ENCODE peak calls at places on chromosome 7, in six cellular contexts. One of them, this sample, is unnamed.

GRCh38 chr7:100865372-100865911 is 1.7 kb upstream of the TRIP6 start:
- DNase-seq in gastrocnemius medialis: no peak
- DNase-seq in adrenal gland: no peak
- DNase-seq in sigmoid colon: no peak
- DNase-seq in esophagus squamous epithelium: no peak
- DNase-seq in body of pancreas: no peak
- DNase-seq in this sample: peak

GRCh38 chr7:22834028-22834427 is 11.4 kb upstream of the TOMM7 start:
- DNase-seq in gastrocnemius medialis: no peak
- DNase-seq in adrenal gland: no peak
- DNase-seq in sigmoid colon: no peak
- DNase-seq in esophagus squamous epithelium: no peak
- DNase-seq in body of pancreas: no peak
- DNase-seq in this sample: no peak

GRCh38 chr7:151087247-151088018 is 1.2 kb downstream of the AGAP3 start:
- DNase-seq in gastrocnemius medialis: no peak
- DNase-seq in adrenal gland: peak
- DNase-seq in sigmoid colon: peak
- DNase-seq in esophagus squamous epithelium: no peak
- DNase-seq in body of pancreas: peak
- DNase-seq in this sample: no peak

GRCh38 chr7:81361769-81362168 is 408.1 kb downstream of the HGF start:
- DNase-seq in gastrocnemius medialis: no peak
- DNase-seq in adrenal gland: no peak
- DNase-seq in sigmoid colon: no peak
- DNase-seq in esophagus squamous epithelium: no peak
- DNase-seq in body of pancreas: no peak
- DNase-seq in this sample: no peak

GRCh38 chr7:44595934-44596635 is 10.3 kb upstream of the OGDH start:
- DNase-seq in gastrocnemius medialis: peak
- DNase-seq in adrenal gland: no peak
- DNase-seq in sigmoid colon: no peak
- DNase-seq in esophagus squamous epithelium: no peak
- DNase-seq in body of pancreas: no peak
- DNase-seq in this sample: no peak

GRCh38 chr7:44064791-44065430 is 456 bp downstream of the PGAM2 start:
- DNase-seq in gastrocnemius medialis: peak
- DNase-seq in adrenal gland: peak
- DNase-seq in sigmoid colon: peak
- DNase-seq in esophagus squamous epithelium: no peak
- DNase-seq in body of pancreas: peak
- DNase-seq in this sample: peak

GRCh38 chr7:92448185-92448747 is 984 bp downstream of the GATAD1 start:
- DNase-seq in gastrocnemius medialis: peak
- DNase-seq in adrenal gland: peak
- DNase-seq in sigmoid colon: peak
- DNase-seq in esophagus squamous epithelium: no peak
- DNase-seq in body of pancreas: peak
- DNase-seq in this sample: peak

GRCh38 chr7:21281193-21281592 is 146.7 kb upstream of the SP4 start:
- DNase-seq in gastrocnemius medialis: no peak
- DNase-seq in adrenal gland: no peak
- DNase-seq in sigmoid colon: no peak
- DNase-seq in esophagus squamous epithelium: no peak
- DNase-seq in body of pancreas: no peak
- DNase-seq in this sample: no peak

GRCh38 chr7:38561166-38561565 is 70.0 kb downstream of the AMPH start:
- DNase-seq in gastrocnemius medialis: no peak
- DNase-seq in adrenal gland: no peak
- DNase-seq in sigmoid colon: no peak
- DNase-seq in esophagus squamous epithelium: no peak
- DNase-seq in body of pancreas: no peak
- DNase-seq in this sample: no peak

GRCh38 chr7:91512958-91513357 is 248.7 kb downstream of the FZD1 start:
- DNase-seq in gastrocnemius medialis: no peak
- DNase-seq in adrenal gland: no peak
- DNase-seq in sigmoid colon: no peak
- DNase-seq in esophagus squamous epithelium: no peak
- DNase-seq in body of pancreas: no peak
- DNase-seq in this sample: no peak

GRCh38 chr7:18504965-18505364 is 9.4 kb downstream of the HDAC9 start:
- DNase-seq in gastrocnemius medialis: no peak
- DNase-seq in adrenal gland: no peak
- DNase-seq in sigmoid colon: no peak
- DNase-seq in esophagus squamous epithelium: no peak
- DNase-seq in body of pancreas: no peak
- DNase-seq in this sample: no peak

GRCh38 chr7:141649865-141650499 is 52.0 kb downstream of the DENND11 start:
- DNase-seq in gastrocnemius medialis: peak
- DNase-seq in adrenal gland: peak
- DNase-seq in sigmoid colon: peak
- DNase-seq in esophagus squamous epithelium: no peak
- DNase-seq in body of pancreas: peak
- DNase-seq in this sample: peak

GRCh38 chr7:66043681-66044497 is 31.7 kb upstream of the ASL start:
- DNase-seq in gastrocnemius medialis: peak
- DNase-seq in adrenal gland: peak
- DNase-seq in sigmoid colon: peak
- DNase-seq in esophagus squamous epithelium: no peak
- DNase-seq in body of pancreas: peak
- DNase-seq in this sample: peak

GRCh38 chr7:41255716-41256115 is 447.2 kb downstream of the INHBA start:
- DNase-seq in gastrocnemius medialis: no peak
- DNase-seq in adrenal gland: no peak
- DNase-seq in sigmoid colon: no peak
- DNase-seq in esophagus squamous epithelium: no peak
- DNase-seq in body of pancreas: no peak
- DNase-seq in this sample: no peak

GRCh38 chr7:78769551-78770101 is 683.8 kb downstream of the MAGI2 start:
- DNase-seq in gastrocnemius medialis: no peak
- DNase-seq in adrenal gland: no peak
- DNase-seq in sigmoid colon: no peak
- DNase-seq in esophagus squamous epithelium: no peak
- DNase-seq in body of pancreas: no peak
- DNase-seq in this sample: no peak

GRCh38 chr7:2843711-2844152 is 376 bp downstream of the GNA12 start:
- DNase-seq in gastrocnemius medialis: no peak
- DNase-seq in adrenal gland: peak
- DNase-seq in sigmoid colon: peak
- DNase-seq in esophagus squamous epithelium: no peak
- DNase-seq in body of pancreas: peak
- DNase-seq in this sample: no peak

GRCh38 chr7:2710256-2710655 is 22.3 kb downstream of the AMZ1 start:
- DNase-seq in gastrocnemius medialis: no peak
- DNase-seq in adrenal gland: no peak
- DNase-seq in sigmoid colon: no peak
- DNase-seq in esophagus squamous epithelium: no peak
- DNase-seq in body of pancreas: no peak
- DNase-seq in this sample: no peak

GRCh38 chr7:23298141-23298851 is 843 bp upstream of the MALSU1 start:
- DNase-seq in gastrocnemius medialis: no peak
- DNase-seq in adrenal gland: peak
- DNase-seq in sigmoid colon: no peak
- DNase-seq in esophagus squamous epithelium: no peak
- DNase-seq in body of pancreas: peak
- DNase-seq in this sample: no peak

GRCh38 chr7:131959106-131959812 is 402.8 kb upstream of the PODXL start:
- DNase-seq in gastrocnemius medialis: peak
- DNase-seq in adrenal gland: no peak
- DNase-seq in sigmoid colon: no peak
- DNase-seq in esophagus squamous epithelium: no peak
- DNase-seq in body of pancreas: no peak
- DNase-seq in this sample: peak

GRCh38 chr7:57404967-57405421 is 45.0 kb upstream of the ZNF716 start:
- DNase-seq in gastrocnemius medialis: no peak
- DNase-seq in adrenal gland: no peak
- DNase-seq in sigmoid colon: no peak
- DNase-seq in esophagus squamous epithelium: no peak
- DNase-seq in body of pancreas: no peak
- DNase-seq in this sample: no peak

DNA sequence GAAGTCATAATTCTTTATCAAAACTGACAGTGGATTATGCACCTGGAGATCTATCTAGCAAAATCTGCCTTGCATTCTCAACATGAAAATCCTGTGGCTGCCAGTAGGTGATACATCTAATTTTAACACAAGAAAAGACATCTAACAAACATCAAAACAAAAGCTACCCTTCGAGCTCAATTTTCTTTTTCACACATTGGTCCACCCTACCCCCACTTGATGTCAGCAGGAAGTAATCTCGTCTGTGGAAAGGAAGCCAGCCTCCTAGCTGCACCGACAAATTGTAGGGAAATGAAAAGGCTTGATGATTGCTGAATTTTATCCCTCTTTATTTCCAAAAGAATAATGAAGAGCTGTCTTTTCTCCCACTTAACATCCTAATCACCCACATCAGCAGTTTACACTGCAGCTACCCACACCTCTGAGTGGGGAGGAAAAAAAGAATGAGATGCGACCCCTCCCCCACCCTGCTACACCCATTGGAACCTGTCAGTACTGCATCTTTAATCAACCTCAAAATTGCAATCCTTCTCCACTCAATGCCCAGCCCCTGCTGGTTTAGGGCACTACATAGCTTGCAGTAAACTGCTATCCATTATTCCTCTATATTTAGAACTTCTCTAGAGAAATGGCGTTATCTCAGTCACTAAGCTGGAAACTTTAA is 10.6 kb upstream of the CPVL start:
- DNase-seq in gastrocnemius medialis: no peak
- DNase-seq in adrenal gland: no peak
- DNase-seq in sigmoid colon: no peak
- DNase-seq in esophagus squamous epithelium: no peak
- DNase-seq in body of pancreas: no peak
- DNase-seq in this sample: no peak
- TF ChIP-seq CTCF in gastrocnemius medialis: no peak
- TF ChIP-seq CTCF in adrenal gland: no peak
- TF ChIP-seq CTCF in sigmoid colon: no peak
- TF ChIP-seq CTCF in esophagus squamous epithelium: no peak
- TF ChIP-seq CTCF in body of pancreas: no peak
- TF ChIP-seq CTCF in this sample: no peak

DNA sequence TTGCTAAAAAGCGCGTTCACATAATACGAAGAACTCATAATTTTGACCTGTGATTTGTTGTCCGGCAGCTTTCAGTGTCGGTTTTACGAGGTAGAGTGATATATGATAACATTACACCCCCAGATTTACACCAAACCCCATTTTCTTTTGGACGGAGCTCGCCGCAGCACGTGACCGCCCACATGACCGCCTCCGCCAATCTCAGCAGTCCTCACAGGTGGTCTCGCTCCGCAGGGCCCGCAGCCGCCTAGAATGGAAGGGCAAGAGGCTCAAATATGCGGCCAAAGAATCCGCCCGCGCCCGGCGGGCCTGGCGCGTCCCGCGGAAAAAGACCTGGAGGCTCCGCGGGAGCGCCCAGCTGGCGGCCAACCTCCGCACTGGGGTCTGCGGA is at the start of gene HOXA7:
- DNase-seq in gastrocnemius medialis: peak
- DNase-seq in adrenal gland: peak
- DNase-seq in sigmoid colon: peak
- DNase-seq in esophagus squamous epithelium: no peak
- DNase-seq in body of pancreas: no peak
- DNase-seq in this sample: peak
- H3K4me3 ChIP-seq in gastrocnemius medialis: peak
- H3K4me3 ChIP-seq in adrenal gland: peak
- H3K4me3 ChIP-seq in sigmoid colon: peak
- H3K4me3 ChIP-seq in esophagus squamous epithelium: peak
- H3K4me3 ChIP-seq in body of pancreas: no peak
- H3K4me3 ChIP-seq in this sample: peak

DNA sequence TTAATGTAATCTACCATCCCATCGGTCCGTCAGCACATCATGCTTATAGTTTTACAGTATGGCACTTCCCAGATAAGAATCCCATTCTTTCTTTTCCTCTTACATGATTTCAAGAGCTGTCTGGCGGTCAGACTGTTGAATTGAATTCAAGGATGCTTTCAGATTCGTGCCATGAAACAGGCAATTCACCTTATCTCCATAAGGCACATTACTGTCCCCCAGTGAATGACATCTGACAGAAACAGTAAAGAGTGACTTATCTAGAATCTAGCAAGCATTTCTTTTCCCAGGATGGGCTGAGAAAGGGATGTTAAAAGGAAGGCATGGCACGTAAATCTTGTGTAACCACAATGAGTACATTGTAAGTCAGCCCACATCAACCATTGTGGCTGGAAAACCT is 61.1 kb upstream of the SEM1 start:
- DNase-seq in gastrocnemius medialis: no peak
- DNase-seq in adrenal gland: no peak
- DNase-seq in sigmoid colon: no peak
- DNase-seq in esophagus squamous epithelium: no peak
- DNase-seq in body of pancreas: no peak
- DNase-seq in this sample: no peak
- TF ChIP-seq POLR2A in gastrocnemius medialis: no peak
- TF ChIP-seq POLR2A in adrenal gland: no peak
- TF ChIP-seq POLR2A in sigmoid colon: no peak
- TF ChIP-seq POLR2A in esophagus squamous epithelium: no peak
- TF ChIP-seq POLR2A in body of pancreas: no peak
- TF ChIP-seq POLR2A in this sample: no peak

GRCh38 chr7:137751361-137752009 is 95.3 kb downstream of the DGKI start:
- DNase-seq in gastrocnemius medialis: no peak
- DNase-seq in adrenal gland: no peak
- DNase-seq in sigmoid colon: no peak
- DNase-seq in esophagus squamous epithelium: no peak
- DNase-seq in body of pancreas: no peak
- DNase-seq in this sample: no peak

GRCh38 chr7:137743021-137743420 is 103.8 kb downstream of the DGKI start:
- DNase-seq in gastrocnemius medialis: no peak
- DNase-seq in adrenal gland: no peak
- DNase-seq in sigmoid colon: no peak
- DNase-seq in esophagus squamous epithelium: no peak
- DNase-seq in body of pancreas: no peak
- DNase-seq in this sample: no peak

GRCh38 chr7:137742051-137742450 is 104.7 kb downstream of the DGKI start:
- DNase-seq in gastrocnemius medialis: no peak
- DNase-seq in adrenal gland: no peak
- DNase-seq in sigmoid colon: no peak
- DNase-seq in esophagus squamous epithelium: no peak
- DNase-seq in body of pancreas: no peak
- DNase-seq in this sample: no peak

GRCh38 chr7:137753067-137753466 is 93.7 kb downstream of the DGKI start:
- DNase-seq in gastrocnemius medialis: no peak
- DNase-seq in adrenal gland: no peak
- DNase-seq in sigmoid colon: no peak
- DNase-seq in esophagus squamous epithelium: no peak
- DNase-seq in body of pancreas: no peak
- DNase-seq in this sample: no peak

DNA sequence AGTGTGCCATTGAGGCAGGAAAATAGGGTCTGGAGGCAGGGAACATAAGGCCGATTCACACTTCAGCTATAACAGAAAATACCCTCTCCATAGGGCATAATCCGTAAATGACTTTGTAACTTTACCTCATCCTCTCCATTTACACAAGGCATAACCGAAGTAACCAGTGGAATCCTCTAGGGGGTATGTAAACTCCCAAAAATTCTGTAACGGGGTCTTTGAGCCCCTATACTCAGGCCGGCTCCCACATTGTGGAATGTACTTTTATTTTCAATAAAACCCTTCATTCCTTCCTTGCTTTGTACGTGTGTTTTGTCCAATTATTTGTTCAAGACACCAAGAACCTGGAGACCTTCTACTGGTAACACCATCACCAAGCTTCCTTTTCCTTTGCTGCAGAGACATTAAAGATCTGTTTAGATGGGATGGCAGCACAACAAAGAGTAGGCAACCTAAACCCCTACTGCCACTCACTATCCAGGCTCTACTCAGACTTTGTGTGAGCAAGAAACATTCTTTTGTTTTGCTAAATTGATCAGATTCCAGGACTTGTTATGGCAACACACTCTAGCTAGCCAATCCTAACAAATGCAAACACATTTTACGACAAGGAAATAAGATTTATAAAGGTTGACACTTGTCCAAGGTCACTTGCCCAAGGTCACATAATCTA is 99.3 kb downstream of the DGKI start:
- DNase-seq in gastrocnemius medialis: no peak
- DNase-seq in adrenal gland: no peak
- DNase-seq in sigmoid colon: no peak
- DNase-seq in esophagus squamous epithelium: no peak
- DNase-seq in body of pancreas: no peak
- DNase-seq in this sample: no peak
- TF ChIP-seq CTCF in gastrocnemius medialis: no peak
- TF ChIP-seq CTCF in adrenal gland: no peak
- TF ChIP-seq CTCF in sigmoid colon: no peak
- TF ChIP-seq CTCF in esophagus squamous epithelium: no peak
- TF ChIP-seq CTCF in body of pancreas: no peak
- TF ChIP-seq CTCF in this sample: no peak

This sample was measured in lower leg skin.